ENCODE peak calls at places on chromosomes 12 and 14, in ten cellular contexts. L is pancreas; T is T-cell; K is stimulated activated CD4-positive, alpha-beta T cell treated with anti-CD3 and anti-CD28 coated beads, Interleukin-4, amount 100 ng/mL, for 48 hours; X is effector CD4-positive, alpha-beta T cell; Z is NCI-H1417; P is COR-L47; R is Caki2; V is IMR-90; B is HEK293T. G is an unnamed sample.
A peak's percentile ranks its signal among the peaks of the same experiment; 100 is the strongest.

GRCh38 chr12:30822385-30823139 is 67.8 kb upstream of the CAPRIN2 start:
- DNase-seq in L (peak; percentile 60), T (peak; percentile 15), K (peak; percentile 8), X (no peak), Z (no peak), P (no peak), R (no peak), V (peak; percentile 10), B (no peak), G (no peak)

GRCh38 chr14:90405101-90405500 is 8.3 kb downstream of the CALM1 start:
- DNase-seq in L (no peak), T (no peak), K (no peak), X (no peak), Z (no peak), P (no peak), R (peak; percentile 93), V (no peak), B (no peak), G (no peak)

GRCh38 chr14:84929834-84930233 is 600.1 kb upstream of the FLRT2 start:
- DNase-seq in L (no peak), T (no peak), K (no peak), X (no peak), Z (no peak), P (no peak), R (no peak), V (no peak), B (no peak), G (no peak)

GRCh38 chr12:6110006-6110405 is 14.5 kb downstream of the VWF start:
- DNase-seq in L (no peak), T (no peak), K (no peak), X (no peak), Z (no peak), P (no peak), R (no peak), V (peak; percentile 20), B (no peak), G (no peak)

GRCh38 chr12:53098354-53098981 is 1.0 kb downstream of the IGFBP6 start:
- DNase-seq in L (no peak), T (no peak), K (no peak), X (no peak), Z (no peak), P (no peak), R (peak; percentile 90), V (peak; percentile 82), B (no peak), G (no peak)

GRCh38 chr14:102078840-102079699 is 7.8 kb downstream of the HSP90AA1 start:
- DNase-seq in L (no peak), T (no peak), K (no peak), X (no peak), Z (no peak), P (no peak), R (no peak), V (no peak), B (no peak), G (no peak)

GRCh38 chr14:64213853-64214570 is 80.2 kb downstream of the ESR2 start:
- DNase-seq in L (no peak), T (no peak), K (no peak), X (no peak), Z (no peak), P (no peak), R (no peak), V (no peak), B (no peak), G (no peak)

GRCh38 chr12:92769124-92769901 is 66.5 kb downstream of the PLEKHG7 start:
- DNase-seq in L (no peak), T (no peak), K (no peak), X (no peak), Z (peak; percentile 51), P (no peak), R (no peak), V (no peak), B (no peak), G (no peak)

GRCh38 chr12:80441921-80442320 is 2.1 kb upstream of the PTPRQ start:
- DNase-seq in L (no peak), T (no peak), K (no peak), X (no peak), Z (no peak), P (no peak), R (no peak), V (peak; percentile 52), B (no peak), G (no peak)

GRCh38 chr14:89443002-89443660 is 26.1 kb upstream of the FOXN3 start:
- DNase-seq in L (no peak), T (no peak), K (no peak), X (no peak), Z (no peak), P (no peak), R (no peak), V (peak; percentile 66), B (no peak), G (no peak)

GRCh38 chr12:65935906-65936528 is 111.7 kb downstream of the HMGA2 start:
- DNase-seq in L (no peak), T (no peak), K (no peak), X (no peak), Z (no peak), P (no peak), R (no peak), V (no peak), B (no peak), G (no peak)

GRCh38 chr14:77763316-77763715 is 2.4 kb upstream of the SNW1 start:
- DNase-seq in L (no peak), T (no peak), K (no peak), X (no peak), Z (no peak), P (no peak), R (no peak), V (no peak), B (no peak), G (no peak)

GRCh38 chr12:79681008-79681590 is 9.7 kb downstream of the PAWR start:
- DNase-seq in L (no peak), T (no peak), K (no peak), X (no peak), Z (no peak), P (no peak), R (peak; percentile 46), V (peak; percentile 83), B (no peak), G (no peak)

GRCh38 chr12:104985206-104985605 is 910 bp upstream of the NOPCHAP1 start:
- DNase-seq in L (no peak), T (no peak), K (no peak), X (no peak), Z (no peak), P (no peak), R (no peak), V (no peak), B (no peak), G (no peak)

GRCh38 chr12:31369712-31370521 is 44.0 kb upstream of the SINHCAF start:
- DNase-seq in L (peak; percentile 49), T (no peak), K (no peak), X (no peak), Z (no peak), P (no peak), R (no peak), V (peak; percentile 51), B (peak; percentile 49), G (no peak)

GRCh38 chr14:29168149-29168548 is 401.6 kb downstream of the FOXG1 start:
- DNase-seq in L (no peak), T (no peak), K (no peak), X (no peak), Z (no peak), P (no peak), R (no peak), V (no peak), B (no peak), G (no peak)

GRCh38 chr14:52618602-52619001 is 66.0 kb downstream of the GPR137C start:
- DNase-seq in L (no peak), T (no peak), K (no peak), X (no peak), Z (no peak), P (no peak), R (no peak), V (no peak), B (no peak), G (no peak)

GRCh38 chr14:71454513-71455332 is 477.5 kb upstream of the RGS6 start:
- DNase-seq in L (no peak), T (no peak), K (no peak), X (no peak), Z (no peak), P (no peak), R (no peak), V (no peak), B (no peak), G (no peak)

GRCh38 chr14:40197344-40197743 is 765.1 kb upstream of the FBXO33 start:
- DNase-seq in L (no peak), T (no peak), K (no peak), X (no peak), Z (no peak), P (no peak), R (no peak), V (no peak), B (no peak), G (no peak)

GRCh38 chr12:14214495-14214894 is 151.0 kb upstream of the ATF7IP start:
- DNase-seq in L (no peak), T (no peak), K (no peak), X (no peak), Z (no peak), P (no peak), R (no peak), V (no peak), B (no peak), G (no peak)

GRCh38 chr14:100082723-100083122 is 17.5 kb downstream of the EVL start:
- DNase-seq in L (no peak), T (no peak), K (no peak), X (no peak), Z (no peak), P (no peak), R (no peak), V (no peak), B (no peak), G (no peak)

G was measured in T follicular helper cell.